ENCODE peak calls at places on chromosomes 13 and 19, in nine cellular contexts. G, K, F, P, E, B, Z, R and D are unnamed samples.

GRCh38 chr19:3908266-3909054 is 24.4 kb upstream of the NMRK2 start:
- DNase-seq in G (no peak), K (no peak), F (no peak), P (no peak), E (no peak), B (no peak), Z (no peak), R (no peak), D (no peak)

GRCh38 chr13:45916036-45916435 is 64.5 kb upstream of the SIAH3 start:
- DNase-seq in G (no peak), K (no peak), F (no peak), P (no peak), E (no peak), B (no peak), Z (no peak), R (no peak), D (no peak)

GRCh38 chr19:57815247-57816075 is 748 bp upstream of the ZNF552 start:
- DNase-seq in G (peak), K (no peak), F (no peak), P (no peak), E (no peak), B (no peak), Z (no peak), R (no peak), D (no peak)

GRCh38 chr13:29369060-29369743 is 226.3 kb downstream of the SLC7A1 start:
- DNase-seq in G (no peak), K (no peak), F (no peak), P (peak), E (peak), B (peak), Z (no peak), R (peak), D (peak)

GRCh38 chr19:53980553-53981407 is 10.7 kb upstream of the CACNG6 start:
- DNase-seq in G (no peak), K (no peak), F (no peak), P (no peak), E (no peak), B (no peak), Z (no peak), R (peak), D (peak)

GRCh38 chr13:44759723-44760360 is 183.7 kb upstream of the TSC22D1 start:
- DNase-seq in G (no peak), K (no peak), F (peak), P (no peak), E (no peak), B (peak), Z (no peak), R (peak), D (no peak)

GRCh38 chr13:48782429-48782840 is 128.7 kb downstream of the CYSLTR2 start:
- DNase-seq in G (no peak), K (no peak), F (no peak), P (no peak), E (no peak), B (no peak), Z (no peak), R (no peak), D (no peak)

GRCh38 chr13:71874490-71874889 is 7.5 kb upstream of the DACH1 start:
- DNase-seq in G (no peak), K (no peak), F (no peak), P (no peak), E (no peak), B (no peak), Z (no peak), R (no peak), D (no peak)

GRCh38 chr13:51838235-51838846 is 6.6 kb downstream of the TMEM272 start:
- DNase-seq in G (no peak), K (no peak), F (no peak), P (no peak), E (no peak), B (no peak), Z (no peak), R (peak), D (no peak)

GRCh38 chr13:71672527-71672926 is 194.5 kb downstream of the DACH1 start:
- DNase-seq in G (no peak), K (no peak), F (no peak), P (no peak), E (no peak), B (no peak), Z (no peak), R (peak), D (no peak)

GRCh38 chr13:77397636-77398035 is 70.7 kb upstream of the MYCBP2 start:
- DNase-seq in G (no peak), K (no peak), F (no peak), P (no peak), E (no peak), B (peak), Z (no peak), R (peak), D (no peak)

GRCh38 chr13:31639443-31640163 is 99.7 kb upstream of the RXFP2 start:
- DNase-seq in G (no peak), K (no peak), F (no peak), P (no peak), E (no peak), B (no peak), Z (no peak), R (peak), D (no peak)

GRCh38 chr13:72186730-72187422 is 319.9 kb upstream of the DACH1 start:
- DNase-seq in G (no peak), K (no peak), F (no peak), P (no peak), E (no peak), B (peak), Z (no peak), R (no peak), D (no peak)

GRCh38 chr19:982567-983170 is 1.5 kb upstream of the WDR18 start:
- DNase-seq in G (peak), K (peak), F (peak), P (peak), E (peak), B (peak), Z (peak), R (peak), D (peak)

GRCh38 chr19:43997631-43998290 is 5.0 kb upstream of the ZNF230 start:
- DNase-seq in G (no peak), K (no peak), F (no peak), P (no peak), E (no peak), B (no peak), Z (no peak), R (peak), D (no peak)

GRCh38 chr19:10270180-10270615 is 722 bp upstream of the ICAM1 start:
- DNase-seq in G (peak), K (peak), F (no peak), P (no peak), E (no peak), B (no peak), Z (no peak), R (peak), D (peak)

GRCh38 chr13:42808572-42808971 is 27.2 kb downstream of the FAM216B start:
- DNase-seq in G (no peak), K (no peak), F (no peak), P (no peak), E (no peak), B (no peak), Z (no peak), R (no peak), D (no peak)

GRCh38 chr19:36573020-36573947 is at the start of gene ZNF529:
- DNase-seq in G (peak), K (peak), F (peak), P (peak), E (peak), B (peak), Z (peak), R (peak), D (peak)
- TF ChIP-seq CTCF in G (no peak), K (no peak), F (no peak), P (peak), E (peak), B (no peak), Z (no peak), R (no peak), D (no peak)

GRCh38 chr19:2461751-2462634 is 5.2 kb upstream of the LMNB2 start:
- DNase-seq in G (peak), K (peak), F (no peak), P (peak), E (peak), B (peak), Z (no peak), R (peak), D (peak)
- TF ChIP-seq CTCF in G (no peak), K (no peak), F (peak), P (no peak), E (no peak), B (peak), Z (no peak), R (peak), D (no peak)

GRCh38 chr13:34153428-34154180 is 335.7 kb downstream of the RFC3 start:
- DNase-seq in G (no peak), K (no peak), F (no peak), P (no peak), E (no peak), B (no peak), Z (no peak), R (peak), D (no peak)
- TF ChIP-seq CTCF in G (no peak), K (no peak), F (no peak), P (no peak), E (no peak), B (no peak), Z (no peak), R (no peak), D (no peak)

GRCh38 chr13:39415403-39415802 is 187.6 kb downstream of the LHFPL6 start:
- DNase-seq in G (no peak), K (peak), F (no peak), P (peak), E (peak), B (peak), Z (no peak), R (peak), D (no peak)
- TF ChIP-seq CTCF in G (no peak), K (peak), F (peak), P (peak), E (peak), B (peak), Z (peak), R (peak), D (peak)

GRCh38 chr19:18203863-18204393 is at the start of gene RAB3A:
- DNase-seq in G (peak), K (peak), F (peak), P (peak), E (peak), B (peak), Z (peak), R (peak), D (peak)
- TF ChIP-seq CTCF in G (peak), K (no peak), F (no peak), P (no peak), E (peak), B (no peak), Z (peak), R (no peak), D (no peak)

GRCh38 chr13:39768962-39769361 is 113.5 kb downstream of the COG6 start:
- DNase-seq in G (no peak), K (no peak), F (no peak), P (no peak), E (no peak), B (peak), Z (no peak), R (no peak), D (no peak)

GRCh38 chr13:39767791-39768564 is 112.5 kb downstream of the COG6 start:
- DNase-seq in G (peak), K (no peak), F (no peak), P (peak), E (no peak), B (peak), Z (no peak), R (no peak), D (no peak)

GRCh38 chr13:39766464-39767167 is 111.2 kb downstream of the COG6 start:
- DNase-seq in G (no peak), K (no peak), F (no peak), P (no peak), E (no peak), B (peak), Z (no peak), R (no peak), D (no peak)

GRCh38 chr13:39770514-39770913 is 115.1 kb downstream of the COG6 start:
- DNase-seq in G (no peak), K (no peak), F (no peak), P (no peak), E (no peak), B (no peak), Z (no peak), R (no peak), D (no peak)

DNA sequence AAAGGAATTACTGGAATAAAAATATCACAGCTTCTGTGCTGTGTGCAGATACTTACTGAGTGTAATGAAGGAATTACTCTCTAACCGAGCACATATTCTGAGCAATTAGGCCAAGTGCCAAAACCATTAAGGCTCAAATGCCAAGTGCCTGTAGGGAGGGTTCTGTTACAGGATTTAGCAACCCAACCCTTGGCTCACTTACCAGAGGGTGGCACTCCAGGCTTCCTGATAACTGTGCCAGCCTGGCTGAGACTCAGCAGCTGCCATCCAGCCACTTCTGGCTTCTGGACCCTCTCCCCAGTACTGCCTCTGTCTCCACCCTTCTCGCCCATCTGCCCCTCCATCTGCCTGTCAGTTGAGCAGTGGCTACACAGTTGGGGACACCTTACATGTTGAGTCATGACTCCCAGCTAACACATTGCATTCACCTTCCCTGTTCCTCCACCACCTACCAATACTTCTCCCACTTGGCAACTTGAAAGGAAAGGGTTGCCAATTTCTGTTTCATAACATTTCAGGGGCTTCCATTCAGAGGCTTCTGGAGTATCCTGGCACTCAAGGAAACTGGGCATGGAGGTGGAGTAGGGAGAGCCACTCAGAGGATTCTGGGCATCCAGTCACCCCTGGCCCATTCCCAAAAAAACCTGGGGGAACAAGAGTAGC is 110.5 kb downstream of the COG6 start:
- DNase-seq in G (peak), K (no peak), F (no peak), P (peak), E (no peak), B (peak), Z (peak), R (peak), D (peak)
- TF ChIP-seq CTCF in G (no peak), K (peak), F (peak), P (peak), E (no peak), B (peak), Z (peak), R (no peak), D (no peak)

GRCh38 chr19:18233224-18233825 is 7.1 kb upstream of the PDE4C start:
- DNase-seq in G (no peak), K (peak), F (no peak), P (peak), E (peak), B (peak), Z (no peak), R (peak), D (peak)
- TF ChIP-seq CTCF in G (no peak), K (no peak), F (no peak), P (no peak), E (no peak), B (no peak), Z (no peak), R (no peak), D (no peak)